ENCODE peak calls at places on chromosomes 13 and 19, in nine cellular contexts. R is head of caudate nucleus; K is AG04450; J is activated CD8-positive, alpha-beta memory T cell treated with anti-CD3 and anti-CD28 coated beads for 1 hour; V is mucosa of gallbladder; E is naive thymus-derived CD8-positive, alpha-beta T cell; N is SW480; Y is stimulated activated CD4-positive, alpha-beta T cell treated with anti-CD3 and anti-CD28 coated beads, Interleukin-4, amount 100 ng/mL, for 24 hours; D is IMR-90. L is an unnamed sample.

GRCh38 chr19:32317045-32317444 is 28.4 kb upstream of the ZNF507 start:
- DNase-seq in V (no peak), K (no peak), J (no peak), Y (no peak), E (no peak), D (no peak), R (no peak), N (no peak), L (no peak)

GRCh38 chr13:50726164-50726563 is 117.3 kb downstream of the DLEU7 start:
- DNase-seq in K (no peak), J (no peak), E (no peak), D (no peak), V (no peak), Y (no peak), R (no peak), N (no peak), L (no peak)

GRCh38 chr19:28239270-28239669 is 973.7 kb downstream of the UQCRFS1 start:
- DNase-seq in R (no peak), J (no peak), Y (no peak), N (peak), K (no peak), E (no peak), D (no peak), V (no peak), L (no peak)

GRCh38 chr19:10863107-10863700 is 8.1 kb upstream of the CARM1 start:
- DNase-seq in Y (no peak), V (no peak), R (no peak), N (no peak), K (no peak), E (no peak), J (no peak), D (no peak), L (no peak)

GRCh38 chr19:45528744-45529453 is 21.6 kb downstream of the VASP start:
- DNase-seq in D (no peak), J (no peak), Y (peak), K (no peak), V (peak), N (no peak), E (no peak), R (peak), L (no peak)

GRCh38 chr19:4229179-4229931 is at the start of gene EBI3:
- DNase-seq in K (no peak), J (no peak), E (no peak), D (peak), N (peak), V (no peak), R (peak), Y (peak), L (no peak)

GRCh38 chr13:40665754-40666057 is 735 bp downstream of the FOXO1 start:
- DNase-seq in Y (peak), E (peak), R (no peak), J (no peak), V (no peak), K (no peak), N (peak), D (no peak), L (no peak)

GRCh38 chr13:21075303-21076264 is 14.2 kb upstream of the LATS2 start:
- DNase-seq in V (no peak), E (no peak), R (no peak), Y (no peak), D (no peak), J (no peak), N (no peak), K (no peak), L (no peak)

GRCh38 chr19:57813919-57814504 is 701 bp downstream of the ZNF552 start:
- DNase-seq in R (no peak), K (no peak), V (no peak), Y (no peak), E (no peak), N (no peak), J (no peak), D (no peak), L (no peak)

GRCh38 chr19:14165986-14166385 is 29.6 kb upstream of the ASF1B start:
- DNase-seq in J (no peak), V (no peak), R (no peak), Y (no peak), E (no peak), N (no peak), D (no peak), K (no peak), L (no peak)

L was measured in AG09319.